ENCODE peak calls at places on chromosomes 13 and 19, in five cellular contexts. G is WTC11; Y is stimulated activated CD8-positive, alpha-beta memory T cell treated with anti-CD3 and anti-CD28 coated beads, Interleukin-15, amount 100 ng/mL, for 4 hours; A is kidney; L is GM13976. S is an unnamed sample.

GRCh38 chr19:37941820-37942515 is 35.0 kb downstream of the SIPA1L3 start:
- DNase-seq in G (no peak), Y (no peak), A (peak), L (no peak), S (no peak)

GRCh38 chr13:24053505-24054251 is 106.8 kb upstream of the SPATA13 start:
- DNase-seq in G (peak), Y (peak), A (no peak), L (peak), S (peak)

GRCh38 chr19:4730740-4731171 is 7.1 kb upstream of the DPP9 start:
- DNase-seq in G (peak), Y (no peak), A (no peak), L (peak), S (peak)

GRCh38 chr13:99314640-99315176 is 7.5 kb upstream of the GPR183 start:
- DNase-seq in G (no peak), Y (peak), A (no peak), L (no peak), S (no peak)

GRCh38 chr19:33879818-33880575 is 83.3 kb downstream of the KCTD15 start:
- DNase-seq in G (peak), Y (no peak), A (peak), L (no peak), S (peak)

GRCh38 chr19:46863818-46864629 is 3.2 kb downstream of the ARHGAP35 start:
- DNase-seq in G (peak), Y (no peak), A (no peak), L (no peak), S (no peak)

GRCh38 chr13:94700536-94700935 is 11.8 kb downstream of the SOX21 start:
- DNase-seq in G (no peak), Y (no peak), A (no peak), L (no peak), S (no peak)

GRCh38 chr13:50174630-50175029 is 159.4 kb downstream of the KCNRG start:
- DNase-seq in G (no peak), Y (no peak), A (no peak), L (no peak), S (no peak)

GRCh38 chr19:49271080-49271753 is 53.8 kb downstream of the SLC6A16 start:
- DNase-seq in G (no peak), Y (no peak), A (no peak), L (no peak), S (no peak)

GRCh38 chr19:512548-513365 is 5.5 kb downstream of the TPGS1 start:
- DNase-seq in G (peak), Y (no peak), A (no peak), L (no peak), S (no peak)

GRCh38 chr13:27298849-27299248 is 28.2 kb downstream of the RASL11A start:
- DNase-seq in G (no peak), Y (no peak), A (no peak), L (no peak), S (no peak)

GRCh38 chr13:50365683-50366391 is 350.6 kb downstream of the KCNRG start:
- DNase-seq in G (no peak), Y (peak), A (no peak), L (no peak), S (peak)

GRCh38 chr13:19181621-19182485 is at the start of gene TUBA3C:
- DNase-seq in G (no peak), Y (no peak), A (no peak), L (no peak), S (no peak)

GRCh38 chr19:5156231-5156986 is 184.2 kb downstream of the PTPRS start:
- DNase-seq in G (no peak), Y (no peak), A (peak), L (no peak), S (no peak)

S was measured in GM12865.